ENCODE peak calls at places on chromosomes 2 and 18, in five cellular contexts. Q is A549, C is dorsolateral prefrontal cortex, E is GM12865, X is fibroblast of the aortic adventitia. S is an unnamed sample.
A peak's percentile ranks its signal among the peaks of the same experiment; 100 is the strongest.

GRCh38 chr18:57051586-57052044 is 95.3 kb upstream of the BOD1L2 start:
- DNase-seq in Q (no peak), C (no peak), E (peak; percentile 70), X (no peak), S (peak; percentile 58)

GRCh38 chr2:73838889-73839539 is 10.3 kb downstream of the STAMBP start:
- DNase-seq in Q (no peak), C (no peak), E (no peak), X (no peak), S (no peak)

GRCh38 chr2:84559838-84560237 is 43.5 kb downstream of the DNAH6 start:
- DNase-seq in Q (no peak), C (no peak), E (no peak), X (no peak), S (no peak)

GRCh38 chr2:29446852-29447251 is 331.6 kb downstream of the CLIP4 start:
- DNase-seq in Q (no peak), C (no peak), E (no peak), X (no peak), S (no peak)

GRCh38 chr18:78711316-78711715 is 268.3 kb upstream of the SALL3 start:
- DNase-seq in Q (no peak), C (peak; percentile 9), E (no peak), X (no peak), S (no peak)

GRCh38 chr18:68997845-68998244 is 200.0 kb downstream of the CCDC102B start:
- DNase-seq in Q (no peak), C (no peak), E (no peak), X (no peak), S (no peak)

GRCh38 chr2:64522843-64523428 is 1.2 kb upstream of the AFTPH start:
- DNase-seq in Q (peak; percentile 51), C (peak; percentile 52), E (peak; percentile 92), X (peak; percentile 93), S (peak; percentile 41)

GRCh38 chr2:218879881-218880748 is 537 bp upstream of the WNT10A start:
- DNase-seq in Q (no peak), C (no peak), E (peak; percentile 79), X (no peak), S (no peak)

GRCh38 chr2:43158259-43158880 is 68.0 kb downstream of the ZFP36L2 start:
- DNase-seq in Q (peak; percentile 79), C (no peak), E (peak; percentile 49), X (peak; percentile 88), S (peak; percentile 89)

GRCh38 chr2:168086805-168087204 is 160.6 kb downstream of the STK39 start:
- DNase-seq in Q (no peak), C (no peak), E (no peak), X (peak; percentile 43), S (no peak)

GRCh38 chr2:168085801-168086361 is 161.5 kb downstream of the STK39 start:
- DNase-seq in Q (no peak), C (no peak), E (no peak), X (no peak), S (no peak)

GRCh38 chr2:168089200-168089599 is 158.2 kb downstream of the STK39 start:
- DNase-seq in Q (no peak), C (no peak), E (peak; percentile 7), X (no peak), S (no peak)

GRCh38 chr2:168087406-168087805 is 160.0 kb downstream of the STK39 start:
- DNase-seq in Q (no peak), C (no peak), E (no peak), X (no peak), S (no peak)

DNA sequence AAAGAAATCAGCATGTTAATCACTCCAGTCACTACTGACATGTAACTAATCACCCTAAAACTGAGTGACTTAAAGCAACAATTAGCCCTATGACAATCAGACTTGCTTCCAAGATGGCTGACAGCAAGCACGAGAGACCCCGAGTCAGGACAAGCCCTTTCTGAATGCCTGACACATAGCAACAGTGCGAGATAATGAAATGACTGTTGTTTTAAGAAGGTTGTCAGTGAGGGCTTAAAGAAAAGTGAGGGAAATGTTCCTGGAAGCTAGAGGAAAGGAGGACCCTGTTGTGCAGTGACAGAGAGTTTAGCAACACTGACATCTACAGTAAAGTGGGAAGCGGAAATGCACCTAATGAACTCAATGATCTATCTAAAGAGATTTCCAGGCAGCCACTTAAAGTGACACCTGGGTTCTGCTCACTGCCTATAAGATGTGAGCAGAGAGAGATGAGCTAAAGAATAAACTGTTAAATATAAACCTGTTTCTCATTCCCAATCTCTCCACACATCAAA is 163.1 kb downstream of the STK39 start:
- DNase-seq in Q (no peak), C (no peak), E (no peak), X (no peak), S (no peak)
- TF ChIP-seq CTCF in Q (no peak), C (no peak), E (no peak), X (no peak), S (no peak)

GRCh38 chr2:154375625-154376020 is 322.9 kb upstream of the KCNJ3 start:
- DNase-seq in Q (peak; percentile 9), C (no peak), E (peak; percentile 7), X (peak; percentile 73), S (no peak)
- TF ChIP-seq CTCF in Q (peak; percentile 79), C (peak; percentile 74), E (peak; percentile 1), X (peak; percentile 35), S (no peak)

GRCh38 chr2:220053919-220054318 is 426.5 kb downstream of the SLC4A3 start:
- DNase-seq in Q (no peak), C (no peak), E (peak; percentile 9), X (no peak), S (no peak)
- TF ChIP-seq CTCF in Q (peak; percentile 39), C (no peak), E (peak; percentile 19), X (no peak), S (no peak)

GRCh38 chr2:189082576-189082975 is 97.0 kb downstream of the COL5A2 start:
- DNase-seq in Q (no peak), C (no peak), E (no peak), X (no peak), S (no peak)
- TF ChIP-seq CTCF in Q (no peak), C (no peak), E (no peak), X (no peak), S (no peak)

GRCh38 chr2:203914546-203915169 is 21.9 kb upstream of the ICOS start:
- DNase-seq in Q (no peak), C (no peak), E (peak; percentile 14), X (no peak), S (no peak)
- TF ChIP-seq CTCF in Q (no peak), C (no peak), E (no peak), X (no peak), S (no peak)

DNA sequence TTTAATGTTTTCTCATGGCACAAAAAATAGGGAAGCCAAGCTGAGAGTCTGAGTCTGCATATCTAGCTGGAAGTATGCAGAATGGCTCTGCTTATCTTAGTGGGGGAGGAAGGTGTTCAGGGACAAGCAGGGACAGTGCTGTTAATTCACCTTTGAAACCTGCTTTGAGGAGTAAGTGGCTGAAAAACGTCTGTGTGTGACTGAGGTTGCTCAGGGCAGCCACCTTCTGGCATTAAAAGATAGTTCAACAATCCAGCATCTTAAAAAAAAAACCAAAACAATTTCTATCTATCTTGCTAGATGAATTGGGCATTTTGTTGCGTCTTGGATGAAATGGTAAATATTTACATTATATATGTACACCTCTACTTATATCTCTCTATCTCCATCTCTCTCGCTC is 2.0 kb upstream of the TRPM8 start:
- DNase-seq in Q (peak; percentile 45), C (no peak), E (peak; percentile 2), X (no peak), S (no peak)
- TF ChIP-seq CTCF in Q (peak; percentile 58), C (no peak), E (peak; percentile 1), X (no peak), S (no peak)

GRCh38 chr2:37005118-37005868 is 39.0 kb upstream of the STRN start:
- DNase-seq in Q (no peak), C (no peak), E (peak; percentile 62), X (peak; percentile 49), S (no peak)
- TF ChIP-seq CTCF in Q (peak; percentile 43), C (no peak), E (peak; percentile 21), X (peak; percentile 64), S (peak; percentile 56)

S was measured in right lobe of liver.